ENCODE peak calls at places on chromosomes 3 and 15, in nine cellular contexts. V is epithelial cell of esophagus; M is substantia nigra; Y is CD4-positive, alpha-beta T cell; D is A549; S is PC-3; H is memory B cell; C is GM12865; W is activated effector memory CD4-positive, alpha-beta T cell treated with Interleukin-2 at 50 U/mL for 16 hours. G is an unnamed sample.

GRCh38 chr15:72722071-72722696 is 36.2 kb downstream of the BBS4 start:
- DNase-seq in V (peak; percentile 79), M (no peak), Y (peak; percentile 61), D (peak; percentile 80), S (peak; percentile 72), H (peak; percentile 58), C (peak; percentile 82), W (peak; percentile 51), G (peak; percentile 35)

GRCh38 chr3:30688776-30689175 is 82.4 kb downstream of the TGFBR2 start:
- DNase-seq in V (peak; percentile 69), M (no peak), Y (no peak), D (peak; percentile 32), S (no peak), H (no peak), C (no peak), W (no peak), G (no peak)

GRCh38 chr3:126982522-126983175 is at the start of gene PLXNA1:
- DNase-seq in V (peak; percentile 77), M (peak; percentile 22), Y (peak; percentile 88), D (peak; percentile 81), S (peak; percentile 77), H (peak; percentile 93), C (peak; percentile 91), W (peak; percentile 87), G (no peak)

GRCh38 chr3:43963208-43963607 is 272.5 kb downstream of the ABHD5 start:
- DNase-seq in V (no peak), M (no peak), Y (no peak), D (no peak), S (no peak), H (no peak), C (no peak), W (no peak), G (no peak)

GRCh38 chr3:141313091-141313683 is 55.1 kb upstream of the ZBTB38 start:
- DNase-seq in V (no peak), M (no peak), Y (no peak), D (no peak), S (no peak), H (no peak), C (no peak), W (no peak), G (no peak)

GRCh38 chr3:179036226-179036625 is 35.4 kb downstream of the ZMAT3 start:
- DNase-seq in V (no peak), M (no peak), Y (no peak), D (no peak), S (no peak), H (no peak), C (no peak), W (no peak), G (no peak)

GRCh38 chr15:66779331-66780009 is 77.4 kb downstream of the SMAD6 start:
- DNase-seq in V (no peak), M (no peak), Y (no peak), D (no peak), S (no peak), H (no peak), C (no peak), W (no peak), G (no peak)

GRCh38 chr3:161066926-161067325 is 38.2 kb downstream of the B3GALNT1 start:
- DNase-seq in V (no peak), M (no peak), Y (no peak), D (no peak), S (no peak), H (no peak), C (no peak), W (no peak), G (no peak)

GRCh38 chr15:80709542-80709941 is 14.4 kb downstream of the ABHD17C start:
- DNase-seq in V (peak; percentile 89), M (no peak), Y (no peak), D (no peak), S (peak; percentile 84), H (no peak), C (no peak), W (no peak), G (no peak)

GRCh38 chr3:191369081-191370010 is 39.0 kb upstream of the UTS2B start:
- DNase-seq in V (no peak), M (no peak), Y (no peak), D (no peak), S (no peak), H (no peak), C (no peak), W (no peak), G (no peak)

GRCh38 chr3:38561746-38562466 is 65.8 kb downstream of the EXOG start:
- DNase-seq in V (no peak), M (no peak), Y (no peak), D (no peak), S (no peak), H (no peak), C (no peak), W (no peak), G (no peak)

GRCh38 chr15:76566276-76566675 is 229.7 kb downstream of the ISL2 start:
- DNase-seq in V (no peak), M (no peak), Y (no peak), D (no peak), S (peak; percentile 51), H (no peak), C (no peak), W (no peak), G (no peak)

GRCh38 chr3:183188895-183189462 is 26.4 kb upstream of the LAMP3 start:
- DNase-seq in V (peak; percentile 20), M (no peak), Y (no peak), D (peak; percentile 29), S (peak; percentile 48), H (no peak), C (peak; percentile 73), W (no peak), G (no peak)

GRCh38 chr3:59438492-59438891 is 388.7 kb upstream of the CFAP20DC start:
- DNase-seq in V (peak; percentile 61), M (no peak), Y (no peak), D (no peak), S (no peak), H (no peak), C (no peak), W (no peak), G (no peak)

GRCh38 chr15:95470997-95471692 is 859.4 kb upstream of the NR2F2 start:
- DNase-seq in V (no peak), M (no peak), Y (no peak), D (no peak), S (no peak), H (no peak), C (no peak), W (no peak), G (no peak)

GRCh38 chr3:55327131-55327920 is 159.8 kb downstream of the WNT5A start:
- DNase-seq in V (no peak), M (no peak), Y (no peak), D (no peak), S (no peak), H (no peak), C (no peak), W (no peak), G (peak; percentile 46)